ENCODE peak calls at places on chromosomes 7 and 10, in four cellular contexts. One of them, this sample, is unnamed.
A peak's percentile ranks its signal among the peaks of the same experiment; 100 is the strongest.

GRCh38 chr7:133020501-133020900 is 61.4 kb downstream of the CHCHD3 start:
- DNase-seq in suprapubic skin: no peak
- DNase-seq in GM12865: no peak
- DNase-seq in RWPE1: no peak
- DNase-seq in this sample: no peak

GRCh38 chr7:41886257-41886905 is 183.5 kb upstream of the INHBA start:
- DNase-seq in GM12865: no peak
- DNase-seq in RWPE1: no peak
- DNase-seq in suprapubic skin: peak; percentile 81
- DNase-seq in this sample: no peak

GRCh38 chr10:13219685-13220670 is 14.2 kb downstream of the UCMA start:
- DNase-seq in suprapubic skin: no peak
- DNase-seq in RWPE1: peak; percentile 52
- DNase-seq in GM12865: peak; percentile 52
- DNase-seq in this sample: no peak

GRCh38 chr10:17730667-17731066 is 21.3 kb upstream of the TMEM236 start:
- DNase-seq in suprapubic skin: no peak
- DNase-seq in RWPE1: no peak
- DNase-seq in GM12865: no peak
- DNase-seq in this sample: no peak

GRCh38 chr10:29840516-29841276 is 205.9 kb upstream of the SVIL start:
- DNase-seq in suprapubic skin: no peak
- DNase-seq in GM12865: no peak
- DNase-seq in RWPE1: no peak
- DNase-seq in this sample: no peak

GRCh38 chr10:69879628-69880257 is 78.0 kb downstream of the COL13A1 start:
- DNase-seq in GM12865: peak; percentile 4
- DNase-seq in suprapubic skin: no peak
- DNase-seq in RWPE1: no peak
- DNase-seq in this sample: no peak

GRCh38 chr10:110636932-110637557 is 7.1 kb upstream of the RBM20 start:
- DNase-seq in RWPE1: no peak
- DNase-seq in suprapubic skin: no peak
- DNase-seq in GM12865: no peak
- DNase-seq in this sample: no peak

GRCh38 chr7:104328970-104329825 is 795 bp downstream of the LHFPL3 start:
- DNase-seq in GM12865: no peak
- DNase-seq in suprapubic skin: no peak
- DNase-seq in RWPE1: no peak
- DNase-seq in this sample: no peak

GRCh38 chr10:47257396-47258120 is 42.4 kb upstream of the GDF10 start:
- DNase-seq in suprapubic skin: no peak
- DNase-seq in RWPE1: no peak
- DNase-seq in GM12865: peak; percentile 21
- DNase-seq in this sample: no peak

GRCh38 chr10:77869626-77870420 is 56.7 kb downstream of the DLG5 start:
- DNase-seq in RWPE1: no peak
- DNase-seq in suprapubic skin: no peak
- DNase-seq in GM12865: no peak
- DNase-seq in this sample: no peak

GRCh38 chr7:158474488-158474887 is 113.1 kb downstream of the PTPRN2 start:
- DNase-seq in GM12865: no peak
- DNase-seq in suprapubic skin: no peak
- DNase-seq in RWPE1: no peak
- DNase-seq in this sample: no peak

GRCh38 chr7:74718336-74718735 is 55.5 kb upstream of the NCF1 start:
- DNase-seq in GM12865: no peak
- DNase-seq in suprapubic skin: no peak
- DNase-seq in RWPE1: no peak
- DNase-seq in this sample: no peak

GRCh38 chr10:132369636-132370185 is 27.3 kb upstream of the PWWP2B start:
- DNase-seq in suprapubic skin: peak; percentile 39
- DNase-seq in RWPE1: no peak
- DNase-seq in GM12865: no peak
- DNase-seq in this sample: peak; percentile 28

GRCh38 chr10:132370426-132371340 is 26.3 kb upstream of the PWWP2B start:
- DNase-seq in suprapubic skin: peak; percentile 40
- DNase-seq in RWPE1: no peak
- DNase-seq in GM12865: no peak
- DNase-seq in this sample: peak; percentile 70

GRCh38 chr10:132372516-132373095 is 24.4 kb upstream of the PWWP2B start:
- DNase-seq in RWPE1: no peak
- DNase-seq in suprapubic skin: peak; percentile 44
- DNase-seq in GM12865: no peak
- DNase-seq in this sample: peak; percentile 54

GRCh38 chr10:132373241-132373955 is 23.6 kb upstream of the PWWP2B start:
- DNase-seq in RWPE1: no peak
- DNase-seq in suprapubic skin: peak; percentile 52
- DNase-seq in GM12865: no peak
- DNase-seq in this sample: peak; percentile 76

GRCh38 chr10:132371641-132372081 is 25.3 kb upstream of the PWWP2B start:
- DNase-seq in suprapubic skin: peak; percentile 30
- DNase-seq in GM12865: peak; percentile 29
- DNase-seq in RWPE1: no peak
- DNase-seq in this sample: peak; percentile 59
- TF ChIP-seq CTCF in suprapubic skin: no peak
- TF ChIP-seq CTCF in GM12865: peak; percentile 44
- TF ChIP-seq CTCF in RWPE1: no peak
- TF ChIP-seq CTCF in this sample: peak; percentile 61

DNA sequence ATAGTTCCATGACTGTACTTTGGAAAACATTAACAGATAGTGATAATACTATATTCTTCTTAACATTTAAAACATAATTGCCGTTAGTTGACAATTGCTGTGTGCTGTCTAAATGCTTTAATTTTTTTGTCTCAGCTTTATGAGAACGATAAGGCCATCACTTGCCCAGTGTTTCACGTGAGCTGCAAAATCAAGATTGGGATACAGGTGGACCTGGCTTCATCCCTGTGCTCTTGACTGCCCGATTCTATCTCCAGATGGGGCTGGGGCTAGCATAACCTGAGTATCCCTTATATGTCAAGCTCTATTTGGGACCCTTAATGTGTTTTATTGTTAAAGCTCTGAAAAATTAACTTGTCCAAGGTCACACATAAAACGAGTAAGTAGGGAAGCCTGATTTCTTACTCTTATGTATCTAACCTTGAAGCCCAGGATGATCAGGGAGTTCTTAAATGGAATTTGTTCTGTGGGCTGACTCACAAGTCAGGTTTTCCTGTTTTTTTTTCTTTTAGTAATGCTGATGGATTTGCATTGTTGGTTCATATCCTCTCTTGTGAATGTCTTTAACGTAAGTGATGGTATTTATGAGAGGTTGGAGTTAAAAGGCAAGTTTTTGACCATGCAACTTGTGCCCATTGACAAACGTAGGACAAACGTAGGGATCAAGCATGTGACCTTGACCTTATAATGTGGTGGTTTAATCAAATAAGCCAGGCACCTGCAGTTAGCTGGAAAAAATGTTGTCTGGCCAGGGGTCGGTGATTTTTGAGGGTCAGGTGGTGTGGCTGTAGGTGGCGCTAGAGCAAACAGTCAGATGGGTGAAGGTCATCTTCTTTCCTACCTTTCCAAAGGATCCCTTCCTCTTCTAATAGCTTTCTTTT is 3.6 kb downstream of the PRKAR2B start:
- DNase-seq in GM12865: no peak
- DNase-seq in suprapubic skin: no peak
- DNase-seq in RWPE1: no peak
- DNase-seq in this sample: no peak
- TF ChIP-seq CTCF in GM12865: peak; percentile 28
- TF ChIP-seq CTCF in suprapubic skin: no peak
- TF ChIP-seq CTCF in RWPE1: no peak
- TF ChIP-seq CTCF in this sample: peak; percentile 19

GRCh38 chr10:9603972-9604371 is 1413.7 kb upstream of the CELF2 start:
- DNase-seq in suprapubic skin: no peak
- DNase-seq in RWPE1: no peak
- DNase-seq in GM12865: no peak
- DNase-seq in this sample: no peak

GRCh38 chr10:9605231-9605630 is 1412.4 kb upstream of the CELF2 start:
- DNase-seq in RWPE1: no peak
- DNase-seq in GM12865: no peak
- DNase-seq in suprapubic skin: no peak
- DNase-seq in this sample: no peak

GRCh38 chr10:9613338-9613737 is 1404.3 kb upstream of the CELF2 start:
- DNase-seq in suprapubic skin: no peak
- DNase-seq in GM12865: peak; percentile 77
- DNase-seq in RWPE1: no peak
- DNase-seq in this sample: no peak

GRCh38 chr10:9602930-9603459 is 1414.7 kb upstream of the CELF2 start:
- DNase-seq in GM12865: no peak
- DNase-seq in RWPE1: no peak
- DNase-seq in suprapubic skin: no peak
- DNase-seq in this sample: no peak

GRCh38 chr10:9608592-9608991 is 1409.1 kb upstream of the CELF2 start:
- DNase-seq in suprapubic skin: no peak
- DNase-seq in GM12865: no peak
- DNase-seq in RWPE1: no peak
- DNase-seq in this sample: no peak
- TF ChIP-seq CTCF in suprapubic skin: no peak
- TF ChIP-seq CTCF in GM12865: peak; percentile 2
- TF ChIP-seq CTCF in RWPE1: peak; percentile 47
- TF ChIP-seq CTCF in this sample: peak; percentile 88

DNA sequence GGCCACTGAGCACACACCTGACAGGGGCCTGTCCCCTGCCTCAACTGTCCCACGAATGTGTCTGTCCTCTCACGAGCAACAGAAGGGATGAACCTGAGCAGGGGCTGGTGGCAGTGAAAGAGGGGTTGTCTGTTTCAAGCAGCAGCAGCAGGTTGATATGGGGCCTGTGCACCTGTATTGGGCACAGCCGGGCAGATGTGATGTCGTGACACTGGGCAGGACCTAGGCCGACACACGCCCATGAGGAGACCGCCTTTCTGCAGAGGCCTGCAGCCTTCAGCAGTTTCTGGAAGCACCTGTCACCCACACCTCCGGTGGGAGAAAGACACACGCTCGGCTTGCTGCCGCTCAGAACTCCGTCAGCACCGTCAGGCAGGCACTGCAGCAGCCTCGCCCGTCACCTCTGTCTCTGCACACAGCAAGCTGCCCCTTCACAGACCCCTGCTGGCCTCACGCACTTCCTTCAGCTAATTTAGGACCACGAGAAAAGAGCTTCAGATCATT is 48.5 kb downstream of the AMZ1 start:
- DNase-seq in RWPE1: no peak
- DNase-seq in suprapubic skin: peak; percentile 51
- DNase-seq in GM12865: no peak
- DNase-seq in this sample: peak; percentile 68
- TF ChIP-seq CTCF in RWPE1: no peak
- TF ChIP-seq CTCF in suprapubic skin: no peak
- TF ChIP-seq CTCF in GM12865: no peak
- TF ChIP-seq CTCF in this sample: no peak

DNA sequence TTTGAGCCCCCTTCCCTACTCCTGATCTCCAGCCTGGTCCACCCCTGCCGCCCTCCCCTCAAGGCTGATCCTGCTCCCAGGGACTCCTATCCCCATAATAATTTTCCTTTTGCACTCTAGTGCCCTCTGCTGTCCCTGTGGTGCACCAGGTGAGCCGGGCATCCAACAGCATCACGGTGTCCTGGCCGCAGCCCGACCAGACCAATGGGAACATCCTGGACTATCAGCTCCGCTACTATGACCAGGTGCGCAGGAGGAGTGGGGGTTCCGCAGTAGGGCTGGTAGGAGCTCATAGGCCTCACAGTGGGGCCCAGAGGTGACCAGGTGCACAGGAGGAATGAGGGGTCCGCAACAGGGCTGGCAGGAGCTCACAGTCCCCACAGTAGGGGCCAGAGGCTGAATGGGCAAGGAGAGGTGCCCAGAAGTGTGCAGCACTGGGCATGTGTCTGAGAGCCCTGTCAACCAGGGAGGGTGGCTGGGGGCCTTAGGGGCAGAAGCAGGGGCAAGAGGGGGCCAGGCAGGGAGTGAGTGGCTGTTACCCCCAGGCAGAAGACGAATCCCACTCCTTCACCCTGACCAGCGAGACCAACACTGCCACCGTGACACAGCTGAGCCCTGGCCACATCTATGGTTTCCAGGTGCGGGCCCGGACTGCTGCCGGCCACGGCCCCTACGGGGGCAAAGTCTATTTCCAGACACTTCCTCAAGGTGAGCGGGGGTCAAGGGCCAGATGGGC is 11.7 kb downstream of the EPHB6 start:
- DNase-seq in suprapubic skin: no peak
- DNase-seq in RWPE1: no peak
- DNase-seq in GM12865: no peak
- DNase-seq in this sample: no peak
- TF ChIP-seq CTCF in suprapubic skin: peak; percentile 52
- TF ChIP-seq CTCF in RWPE1: peak; percentile 84
- TF ChIP-seq CTCF in GM12865: peak; percentile 45
- TF ChIP-seq CTCF in this sample: peak; percentile 67

GRCh38 chr7:117949232-117949631 is 76.0 kb upstream of the CTTNBP2 start:
- DNase-seq in RWPE1: peak; percentile 9
- DNase-seq in suprapubic skin: no peak
- DNase-seq in GM12865: no peak
- DNase-seq in this sample: no peak
- TF ChIP-seq CTCF in RWPE1: no peak
- TF ChIP-seq CTCF in suprapubic skin: no peak
- TF ChIP-seq CTCF in GM12865: peak; percentile 10
- TF ChIP-seq CTCF in this sample: peak; percentile 54

GRCh38 chr7:25820432-25821040 is 331.5 kb upstream of the NFE2L3 start:
- DNase-seq in GM12865: peak; percentile 28
- DNase-seq in suprapubic skin: no peak
- DNase-seq in RWPE1: peak; percentile 30
- DNase-seq in this sample: no peak
- TF ChIP-seq CTCF in GM12865: peak; percentile 63
- TF ChIP-seq CTCF in suprapubic skin: peak; percentile 19
- TF ChIP-seq CTCF in RWPE1: peak; percentile 40
- TF ChIP-seq CTCF in this sample: peak; percentile 74

GRCh38 chr10:132986978-132987377 is 44.6 kb upstream of the CFAP46 start:
- DNase-seq in GM12865: no peak
- DNase-seq in RWPE1: no peak
- DNase-seq in suprapubic skin: no peak
- DNase-seq in this sample: no peak
- TF ChIP-seq CTCF in GM12865: no peak
- TF ChIP-seq CTCF in RWPE1: no peak
- TF ChIP-seq CTCF in suprapubic skin: no peak
- TF ChIP-seq CTCF in this sample: no peak

GRCh38 chr10:102394079-102394800 is 1.3 kb upstream of the NFKB2 start:
- DNase-seq in GM12865: peak; percentile 98
- DNase-seq in suprapubic skin: peak; percentile 98
- DNase-seq in RWPE1: peak; percentile 97
- DNase-seq in this sample: no peak

GRCh38 chr10:102395677-102396197 is at the start of gene NFKB2:
- DNase-seq in GM12865: no peak
- DNase-seq in suprapubic skin: no peak
- DNase-seq in RWPE1: no peak
- DNase-seq in this sample: no peak

GRCh38 chr10:102392306-102392705 is 3.2 kb upstream of the NFKB2 start:
- DNase-seq in suprapubic skin: no peak
- DNase-seq in RWPE1: no peak
- DNase-seq in GM12865: no peak
- DNase-seq in this sample: no peak

GRCh38 chr10:102394801-102395676 is 466 bp upstream of the NFKB2 start:
- DNase-seq in GM12865: peak; percentile 93
- DNase-seq in suprapubic skin: peak; percentile 95
- DNase-seq in RWPE1: peak; percentile 95
- DNase-seq in this sample: no peak

GRCh38 chr10:102393411-102394078 is 2.0 kb upstream of the NFKB2 start:
- DNase-seq in RWPE1: no peak
- DNase-seq in suprapubic skin: no peak
- DNase-seq in GM12865: no peak
- DNase-seq in this sample: no peak
- TF ChIP-seq CTCF in RWPE1: peak; percentile 93
- TF ChIP-seq CTCF in suprapubic skin: peak; percentile 96
- TF ChIP-seq CTCF in GM12865: no peak
- TF ChIP-seq CTCF in this sample: no peak

This sample was measured in chondrocyte.